ENCODE peak calls at places on chromosomes 12 and 14, in seven cellular contexts. Y is IMR-90, V is H9, G is mesenchymal stem cell, L is H1, A is mesendoderm, P is trophoblast cell. K is an unnamed sample.

GRCh38 chr12:86283607-86284006 is 27.4 kb upstream of the MGAT4C start:
- DNase-seq in Y (no peak), V (no peak), G (peak; percentile 1), L (no peak), A (no peak), P (no peak), K (no peak)

GRCh38 chr14:57831981-57832380 is 33.9 kb downstream of the SLC35F4 start:
- DNase-seq in Y (no peak), V (peak; percentile 78), G (no peak), L (no peak), A (peak; percentile 84), P (no peak), K (peak; percentile 12)

GRCh38 chr12:123445388-123446344 is 9.2 kb upstream of the RILPL2 start:
- DNase-seq in Y (peak; percentile 40), V (no peak), G (peak; percentile 30), L (no peak), A (peak; percentile 29), P (peak; percentile 88), K (no peak)

GRCh38 chr14:100449225-100449987 is 126.3 kb downstream of the SLC25A47 start:
- DNase-seq in Y (no peak), V (peak; percentile 31), G (no peak), L (no peak), A (no peak), P (no peak), K (no peak)

GRCh38 chr14:50545618-50546017 is 13.2 kb upstream of the MAP4K5 start:
- DNase-seq in Y (no peak), V (no peak), G (no peak), L (no peak), A (no peak), P (no peak), K (no peak)

GRCh38 chr12:64007853-64008252 is 163.4 kb downstream of the SRGAP1 start:
- DNase-seq in Y (peak; percentile 57), V (no peak), G (no peak), L (no peak), A (peak; percentile 34), P (no peak), K (no peak)

GRCh38 chr14:75125617-75126016 is 1.2 kb downstream of the NEK9 start:
- DNase-seq in Y (peak; percentile 85), V (no peak), G (peak; percentile 82), L (no peak), A (no peak), P (peak; percentile 17), K (no peak)

GRCh38 chr12:89019439-89020120 is 332.7 kb downstream of the DUSP6 start:
- DNase-seq in Y (peak; percentile 88), V (peak; percentile 89), G (peak; percentile 87), L (peak; percentile 81), A (peak; percentile 92), P (peak; percentile 72), K (peak; percentile 76)

GRCh38 chr14:100067971-100068959 is 3.0 kb downstream of the EVL start:
- DNase-seq in Y (peak; percentile 50), V (no peak), G (no peak), L (peak; percentile 33), A (peak; percentile 62), P (peak; percentile 96), K (no peak)

GRCh38 chr12:53695148-53696138 is 19.6 kb upstream of the ATP5MC2 start:
- DNase-seq in Y (peak; percentile 55), V (peak; percentile 79), G (peak; percentile 77), L (peak; percentile 74), A (peak; percentile 59), P (peak; percentile 53), K (peak; percentile 59)

GRCh38 chr14:36365766-36366165 is 45.3 kb upstream of the MBIP start:
- DNase-seq in Y (no peak), V (no peak), G (no peak), L (no peak), A (no peak), P (no peak), K (no peak)

GRCh38 chr12:42084522-42084921 is 60.2 kb downstream of the GXYLT1 start:
- DNase-seq in Y (peak; percentile 37), V (no peak), G (no peak), L (no peak), A (no peak), P (no peak), K (no peak)

GRCh38 chr12:12387521-12387920 is 30.6 kb downstream of the BORCS5 start:
- DNase-seq in Y (peak; percentile 59), V (no peak), G (no peak), L (no peak), A (no peak), P (no peak), K (no peak)

GRCh38 chr12:42732908-42733411 is 143.4 kb upstream of the PRICKLE1 start:
- DNase-seq in Y (no peak), V (no peak), G (no peak), L (no peak), A (no peak), P (no peak), K (no peak)

GRCh38 chr12:98745578-98746391 is 100.7 kb downstream of the APAF1 start:
- DNase-seq in Y (peak; percentile 11), V (peak; percentile 46), G (peak; percentile 10), L (no peak), A (no peak), P (peak; percentile 59), K (no peak)

GRCh38 chr14:94816113-94816512 is 46.2 kb upstream of the GSC start:
- DNase-seq in Y (no peak), V (peak; percentile 37), G (no peak), L (no peak), A (peak; percentile 47), P (no peak), K (no peak)

GRCh38 chr12:119929974-119930373 is 52.9 kb upstream of the CIT start:
- DNase-seq in Y (no peak), V (no peak), G (no peak), L (no peak), A (no peak), P (no peak), K (no peak)

GRCh38 chr12:94103986-94104385 is 44.4 kb upstream of the PLXNC1 start:
- DNase-seq in Y (no peak), V (no peak), G (no peak), L (no peak), A (no peak), P (no peak), K (no peak)

GRCh38 chr12:118055144-118055557 is 5.8 kb downstream of the WSB2 start:
- DNase-seq in Y (peak; percentile 22), V (peak; percentile 75), G (peak; percentile 51), L (peak; percentile 79), A (peak; percentile 83), P (no peak), K (no peak)

GRCh38 chr12:28950049-28950448 is 199.0 kb upstream of the FAR2 start:
- DNase-seq in Y (no peak), V (no peak), G (no peak), L (no peak), A (no peak), P (no peak), K (no peak)

GRCh38 chr12:109592905-109593272 is 19.3 kb downstream of the MVK start:
- DNase-seq in Y (no peak), V (no peak), G (no peak), L (no peak), A (no peak), P (no peak), K (no peak)
- H3K27me3 ChIP-seq in Y (no peaks in the 10 kb centered on the region), V (no peaks in the 10 kb centered on the region), G (no peaks in the 10 kb centered on the region), L (no peaks in the 10 kb centered on the region), A (no peaks in the 10 kb centered on the region), P (no peaks in the 10 kb centered on the region), K (no peaks in the 10 kb centered on the region)

DNA sequence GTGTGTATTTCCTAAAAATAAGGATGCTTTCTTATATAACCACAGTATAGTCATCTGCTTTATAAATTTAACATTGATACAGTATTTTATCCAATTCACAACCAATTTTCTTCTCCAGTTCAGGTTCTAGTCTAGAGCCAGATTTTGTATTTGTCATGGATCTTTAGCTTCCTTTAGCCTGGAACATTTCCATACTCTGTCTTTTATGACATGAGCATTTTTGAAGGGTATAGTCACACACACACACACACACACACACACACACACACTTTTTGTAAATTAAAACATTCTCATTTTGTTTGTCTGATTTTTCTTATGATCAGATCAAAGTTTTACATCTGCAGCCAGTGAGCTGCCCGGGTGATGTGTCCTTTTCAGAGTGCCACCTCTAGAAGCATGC is 25.4 kb downstream of the CGRRF1 start:
- DNase-seq in Y (peak; percentile 10), V (no peak), G (no peak), L (no peak), A (no peak), P (no peak), K (no peak)
- H2BK120ac ChIP-seq in Y (no peak overlapping the region), V (no peak overlapping the region), G (no peak overlapping the region), L (no peak overlapping the region), A (no peak overlapping the region), P (no peak overlapping the region), K (no peak overlapping the region)

DNA sequence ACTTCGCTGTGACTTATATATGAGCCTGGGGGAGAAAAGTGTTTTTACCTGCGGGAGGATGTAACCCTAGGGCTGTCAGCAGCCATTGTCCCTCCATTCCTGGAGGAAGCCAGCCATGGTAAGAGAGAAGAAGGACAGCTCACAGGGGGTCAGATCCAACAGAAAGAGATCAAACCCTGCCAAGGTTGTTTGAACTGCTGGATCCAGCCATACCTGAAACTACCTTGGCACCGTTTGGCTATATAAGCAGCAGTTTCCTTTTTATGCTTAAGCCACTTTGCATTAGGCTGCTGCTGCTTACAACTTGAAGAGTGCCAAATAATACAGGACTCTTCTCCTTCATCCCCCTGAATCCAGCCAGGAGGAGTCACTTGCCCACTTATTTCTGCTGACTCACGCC is 205.5 kb downstream of the PHETA1 start:
- DNase-seq in Y (no peak), V (no peak), G (no peak), L (no peak), A (no peak), P (no peak), K (no peak)
- H3K27me3 ChIP-seq in Y (no peaks in the 10 kb centered on the region), V (no peaks in the 10 kb centered on the region), G (peaks cover 56% of the 10 kb centered on the region), L (no peaks in the 10 kb centered on the region), A (no peaks in the 10 kb centered on the region), P (no peaks in the 10 kb centered on the region), K (no peaks in the 10 kb centered on the region)

GRCh38 chr12:109256011-109256410 is 53.1 kb downstream of the FOXN4 start:
- DNase-seq in Y (no peak), V (no peak), G (no peak), L (no peak), A (no peak), P (no peak), K (no peak)

GRCh38 chr12:109250523-109250922 is 58.6 kb downstream of the FOXN4 start:
- DNase-seq in Y (peak; percentile 1), V (no peak), G (no peak), L (no peak), A (no peak), P (no peak), K (no peak)

GRCh38 chr12:109253913-109254544 is 55.1 kb downstream of the FOXN4 start:
- DNase-seq in Y (no peak), V (no peak), G (no peak), L (no peak), A (no peak), P (no peak), K (no peak)

GRCh38 chr12:109255377-109255776 is 53.7 kb downstream of the FOXN4 start:
- DNase-seq in Y (peak; percentile 21), V (no peak), G (no peak), L (no peak), A (peak; percentile 63), P (peak; percentile 2), K (no peak)

DNA sequence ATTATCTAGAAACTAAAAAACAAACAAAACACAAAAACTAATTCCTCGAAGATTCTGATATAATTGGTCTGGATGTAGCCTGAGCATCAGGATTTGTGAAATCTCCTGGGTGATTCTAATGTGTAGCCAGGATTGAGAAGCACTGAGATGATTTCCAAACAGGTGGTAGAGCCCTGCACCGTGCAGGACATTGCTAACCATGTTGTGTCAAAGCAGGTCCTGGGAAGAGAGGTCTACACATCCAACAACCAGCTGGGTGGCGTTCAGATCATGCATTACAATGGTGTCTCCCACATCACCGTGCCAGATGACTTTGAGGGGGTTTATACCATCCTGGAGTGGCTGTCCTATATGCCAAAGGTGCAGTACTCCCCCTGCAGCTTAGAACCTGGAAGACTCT is 56.3 kb downstream of the FOXN4 start:
- DNase-seq in Y (no peak), V (no peak), G (no peak), L (no peak), A (no peak), P (no peak), K (no peak)
- H2BK120ac ChIP-seq in Y (no peak overlapping the region), V (no peak overlapping the region), G (no peak overlapping the region), L (no peak overlapping the region), A (no peak overlapping the region), P (no peak overlapping the region), K (no peak overlapping the region)

K was measured in neuronal stem cell.